ENCODE peak calls at places on chromosomes 11 and 22, in four cellular contexts. One of them, this sample, is unnamed.

GRCh38 chr22:44003776-44004460 is 20.2 kb upstream of the PARVB start:
- DNase-seq in K562: peak
- DNase-seq in HepG2: no peak
- DNase-seq in GM12878: no peak
- DNase-seq in this sample: peak

GRCh38 chr11:61488651-61489291 is 19.8 kb upstream of the LRRC10B start:
- DNase-seq in K562: peak
- DNase-seq in HepG2: peak
- DNase-seq in GM12878: no peak
- DNase-seq in this sample: no peak

GRCh38 chr11:17846852-17847453 is 112.4 kb downstream of the KCNC1 start:
- DNase-seq in K562: peak
- DNase-seq in HepG2: no peak
- DNase-seq in GM12878: no peak
- DNase-seq in this sample: peak

GRCh38 chr11:113949891-113950290 is 25.0 kb upstream of the HTR3A start:
- DNase-seq in K562: no peak
- DNase-seq in HepG2: no peak
- DNase-seq in GM12878: no peak
- DNase-seq in this sample: no peak

GRCh38 chr11:129815596-129816461 is at the start of gene TMEM45B:
- DNase-seq in K562: no peak
- DNase-seq in HepG2: no peak
- DNase-seq in GM12878: no peak
- DNase-seq in this sample: no peak

GRCh38 chr11:118081241-118081958 is 4.5 kb downstream of the TMPRSS4 start:
- DNase-seq in K562: no peak
- DNase-seq in HepG2: no peak
- DNase-seq in GM12878: no peak
- DNase-seq in this sample: no peak

GRCh38 chr11:129287920-129288319 is 87.7 kb upstream of the BARX2 start:
- DNase-seq in K562: no peak
- DNase-seq in HepG2: no peak
- DNase-seq in GM12878: no peak
- DNase-seq in this sample: no peak

GRCh38 chr11:27371490-27371889 is 8.5 kb upstream of the CCDC34 start:
- DNase-seq in K562: no peak
- DNase-seq in HepG2: no peak
- DNase-seq in GM12878: no peak
- DNase-seq in this sample: no peak

GRCh38 chr22:37843746-37844089 is 416 bp downstream of the ANKRD54 start:
- DNase-seq in K562: peak
- DNase-seq in HepG2: no peak
- DNase-seq in GM12878: no peak
- DNase-seq in this sample: peak

GRCh38 chr22:31039393-31039792 is 41.7 kb upstream of the SMTN start:
- DNase-seq in K562: no peak
- DNase-seq in HepG2: peak
- DNase-seq in GM12878: no peak
- DNase-seq in this sample: no peak

GRCh38 chr11:102177974-102178631 is 67.9 kb downstream of the YAP1 start:
- DNase-seq in K562: no peak
- DNase-seq in HepG2: peak
- DNase-seq in GM12878: no peak
- DNase-seq in this sample: no peak

GRCh38 chr11:44300881-44301855 is 8.8 kb downstream of the ALX4 start:
- DNase-seq in K562: no peak
- DNase-seq in HepG2: no peak
- DNase-seq in GM12878: no peak
- DNase-seq in this sample: no peak

DNA sequence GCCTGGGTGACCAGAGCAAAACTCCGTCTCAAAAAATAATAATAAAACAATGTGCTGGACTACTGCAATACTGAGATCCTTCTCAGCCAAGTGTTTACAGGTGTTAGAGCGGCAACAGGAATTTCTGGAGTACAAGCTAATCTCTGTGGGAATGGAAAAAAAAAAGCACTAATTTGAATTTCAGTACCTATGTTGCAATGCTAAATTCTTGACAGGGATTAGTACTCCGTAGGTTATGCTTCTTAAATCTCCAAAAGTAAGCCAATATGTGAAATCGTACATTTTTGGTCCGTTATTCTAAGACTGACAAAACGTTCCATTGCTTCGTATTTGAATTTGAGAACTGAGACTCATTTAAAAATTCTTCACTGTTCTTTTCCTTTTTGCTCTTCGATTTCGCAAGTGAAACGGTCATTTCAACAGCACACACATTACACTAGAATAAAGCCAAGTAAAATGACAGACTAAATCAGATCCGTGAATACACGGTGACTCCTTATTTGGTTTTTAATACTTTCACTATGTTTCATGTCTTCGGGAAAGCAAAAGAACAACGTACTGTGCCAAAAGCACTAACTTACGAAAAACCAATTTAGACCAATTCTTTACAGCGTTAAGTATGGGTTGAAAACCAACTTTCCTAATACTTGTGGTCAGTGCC is 969 bp downstream of the ATL3 start:
- DNase-seq in K562: no peak
- DNase-seq in HepG2: no peak
- DNase-seq in GM12878: no peak
- DNase-seq in this sample: no peak
- TF ChIP-seq FOXK2 in K562: no peak
- TF ChIP-seq FOXK2 in HepG2: no peak
- TF ChIP-seq FOXK2 in GM12878: no peak
- TF ChIP-seq FOXK2 in this sample: no peak

DNA sequence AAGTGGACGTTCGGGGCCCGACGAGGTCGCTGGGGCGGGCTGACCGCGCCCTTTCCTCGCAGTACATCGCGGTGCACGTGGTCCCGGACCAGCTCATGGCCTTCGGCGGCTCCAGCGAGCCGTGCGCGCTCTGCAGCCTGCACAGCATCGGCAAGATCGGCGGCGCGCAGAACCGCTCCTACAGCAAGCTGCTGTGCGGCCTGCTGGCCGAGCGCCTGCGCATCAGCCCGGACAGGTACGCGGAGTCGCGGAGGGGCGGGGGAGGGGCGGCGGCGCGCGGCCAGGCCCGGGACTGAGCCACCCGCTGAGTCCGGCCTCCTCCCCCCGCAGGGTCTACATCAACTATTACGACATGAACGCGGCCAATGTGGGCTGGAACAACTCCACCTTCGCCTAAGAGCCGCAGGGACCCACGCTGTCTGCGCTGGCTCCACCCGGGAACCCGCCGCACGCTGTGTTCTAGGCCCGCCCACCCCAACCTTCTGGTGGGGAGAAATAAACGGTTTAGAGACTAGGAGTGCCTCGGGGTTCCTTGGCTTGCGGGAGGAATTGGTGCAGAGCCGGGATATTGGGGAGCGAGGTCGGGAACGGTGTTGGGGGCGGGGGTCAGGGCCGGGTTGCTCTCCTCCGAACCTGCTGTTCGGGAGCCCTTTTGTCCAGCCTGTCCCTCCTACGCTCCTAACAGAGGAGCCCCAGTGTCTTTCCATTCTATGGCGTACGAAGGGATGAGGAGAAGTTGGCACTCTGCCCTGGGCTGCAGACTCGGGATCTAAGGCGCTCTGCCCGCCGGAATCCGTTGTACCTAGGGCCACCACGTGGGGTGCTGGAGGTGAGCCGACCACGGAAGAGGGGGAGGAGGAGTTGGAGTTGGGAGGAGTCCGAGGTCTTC is 771 bp downstream of the MIF start:
- DNase-seq in K562: peak
- DNase-seq in HepG2: peak
- DNase-seq in GM12878: peak
- DNase-seq in this sample: peak
- TF ChIP-seq FOXM1 in K562: no peak
- TF ChIP-seq FOXM1 in HepG2: no peak
- TF ChIP-seq FOXM1 in GM12878: no peak
- TF ChIP-seq FOXM1 in this sample: no peak

DNA sequence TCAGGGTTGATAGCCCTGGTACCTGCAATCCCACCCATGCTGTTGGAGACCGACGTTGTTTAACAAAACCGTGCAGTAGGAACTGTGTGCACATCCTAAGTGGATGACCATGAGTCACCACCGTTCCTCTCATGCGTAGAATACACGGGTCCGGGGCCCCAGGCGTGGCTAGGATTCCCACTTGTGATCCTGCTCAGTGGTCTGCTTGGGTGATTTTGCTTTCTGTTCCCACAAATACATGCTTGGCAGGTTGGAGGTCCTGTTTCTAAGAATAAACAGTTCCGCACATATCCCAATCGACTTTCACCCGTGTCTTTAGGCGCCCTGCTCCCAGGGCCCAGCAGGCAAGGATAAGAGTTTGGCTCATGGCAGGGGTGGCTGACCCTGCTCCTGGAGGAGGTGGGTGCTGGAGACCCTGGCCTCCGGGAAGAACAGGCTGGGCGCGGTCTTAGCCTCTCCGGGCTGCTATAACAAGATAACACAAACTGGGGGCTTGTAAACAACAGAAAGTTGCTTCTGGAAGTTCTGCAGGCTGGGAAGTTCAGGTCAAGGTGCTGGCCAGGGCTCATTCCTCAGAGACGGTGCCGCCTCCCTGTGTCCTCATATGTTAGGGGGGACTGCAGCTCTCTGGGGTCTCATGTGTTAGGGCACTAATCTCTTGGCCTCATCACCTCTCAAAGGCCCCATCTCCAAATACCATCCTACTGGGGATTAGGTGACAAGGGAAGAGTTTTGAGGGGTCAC is 1028.3 kb downstream of the BRD1 start:
- DNase-seq in K562: no peak
- DNase-seq in HepG2: no peak
- DNase-seq in GM12878: no peak
- DNase-seq in this sample: no peak
- TF ChIP-seq FOXK2 in K562: no peak
- TF ChIP-seq FOXK2 in HepG2: no peak
- TF ChIP-seq FOXK2 in GM12878: no peak
- TF ChIP-seq FOXK2 in this sample: no peak

DNA sequence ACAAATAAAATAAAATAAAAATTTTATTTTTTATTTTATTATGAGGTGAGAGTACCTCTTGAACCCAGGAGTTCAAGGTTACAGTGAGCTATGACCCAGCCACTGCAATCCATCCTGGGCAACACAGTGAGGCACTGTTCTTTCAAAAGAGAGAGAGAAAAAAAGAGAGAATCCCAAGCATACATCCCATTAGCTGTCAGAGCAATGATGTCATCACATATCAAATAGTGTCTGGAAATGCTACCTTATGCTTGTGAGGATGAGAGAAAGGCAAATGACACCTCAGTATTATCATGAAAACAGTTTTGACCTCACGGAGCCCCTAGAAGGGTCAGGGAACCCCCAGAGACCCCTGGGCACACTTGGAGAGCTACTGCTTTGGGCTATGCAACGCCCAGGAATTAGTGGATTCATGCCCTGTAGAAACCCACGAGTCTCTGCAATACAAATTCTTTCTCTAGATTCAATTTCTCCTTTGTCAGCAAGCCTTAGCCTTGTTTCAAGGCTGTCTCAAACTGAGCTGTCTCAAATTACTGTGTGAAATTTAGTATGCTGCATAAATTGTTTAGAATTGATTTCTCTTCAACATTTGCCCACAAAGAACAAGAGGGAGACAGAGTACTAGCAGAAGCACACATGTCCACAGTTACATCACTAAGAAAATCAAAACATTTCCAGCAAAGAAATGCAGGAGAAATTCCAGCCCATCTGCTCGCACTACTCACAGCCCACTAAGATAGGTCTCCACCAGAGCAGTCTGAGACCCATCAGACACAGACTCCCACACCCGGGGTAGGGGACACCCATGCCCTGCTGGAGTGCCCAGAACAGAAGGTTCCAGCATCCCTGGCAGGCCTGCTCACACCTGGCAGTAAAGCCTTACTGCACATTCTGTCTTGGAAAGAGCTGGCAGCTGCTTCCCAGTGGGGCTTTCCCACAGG is 18.1 kb downstream of the DGCR2 start:
- DNase-seq in K562: peak
- DNase-seq in HepG2: no peak
- DNase-seq in GM12878: no peak
- DNase-seq in this sample: peak
- TF ChIP-seq FOXM1 in K562: no peak
- TF ChIP-seq FOXM1 in HepG2: no peak
- TF ChIP-seq FOXM1 in GM12878: no peak
- TF ChIP-seq FOXM1 in this sample: no peak